ENCODE peak calls at places on chromosomes 5 and 9, in seven cellular contexts. One of them, this sample, is unnamed.

GRCh38 chr5:88824892-88825781 is 57.8 kb downstream of the MEF2C start:
- DNase-seq in T-cell: no peak
- DNase-seq in stimulated activated CD4-positive, alpha-beta T cell treated with anti-CD3 and anti-CD28 coated beads, Interleukin-2, amount 100 ng/mL, for 48 hours: no peak
- DNase-seq in T47D: no peak
- DNase-seq in HT-29: peak; percentile 36
- DNase-seq in HuH-7: no peak
- DNase-seq in Calu3: no peak
- DNase-seq in this sample: no peak

GRCh38 chr5:67437905-67438845 is 241.6 kb upstream of the CD180 start:
- DNase-seq in T-cell: no peak
- DNase-seq in stimulated activated CD4-positive, alpha-beta T cell treated with anti-CD3 and anti-CD28 coated beads, Interleukin-2, amount 100 ng/mL, for 48 hours: no peak
- DNase-seq in T47D: no peak
- DNase-seq in HT-29: no peak
- DNase-seq in HuH-7: no peak
- DNase-seq in Calu3: no peak
- DNase-seq in this sample: no peak

GRCh38 chr5:64165500-64166200 is at the start of gene RNF180:
- DNase-seq in T-cell: no peak
- DNase-seq in stimulated activated CD4-positive, alpha-beta T cell treated with anti-CD3 and anti-CD28 coated beads, Interleukin-2, amount 100 ng/mL, for 48 hours: no peak
- DNase-seq in T47D: peak; percentile 55
- DNase-seq in HT-29: no peak
- DNase-seq in HuH-7: no peak
- DNase-seq in Calu3: peak; percentile 56
- DNase-seq in this sample: no peak

GRCh38 chr5:172659909-172660628 is 19.0 kb downstream of the NEURL1B start:
- DNase-seq in T-cell: no peak
- DNase-seq in stimulated activated CD4-positive, alpha-beta T cell treated with anti-CD3 and anti-CD28 coated beads, Interleukin-2, amount 100 ng/mL, for 48 hours: no peak
- DNase-seq in T47D: no peak
- DNase-seq in HT-29: peak; percentile 16
- DNase-seq in HuH-7: peak; percentile 90
- DNase-seq in Calu3: no peak
- DNase-seq in this sample: no peak

GRCh38 chr5:109053995-109054417 is 306.3 kb downstream of the FER start:
- DNase-seq in T-cell: no peak
- DNase-seq in stimulated activated CD4-positive, alpha-beta T cell treated with anti-CD3 and anti-CD28 coated beads, Interleukin-2, amount 100 ng/mL, for 48 hours: no peak
- DNase-seq in T47D: no peak
- DNase-seq in HT-29: no peak
- DNase-seq in HuH-7: no peak
- DNase-seq in Calu3: no peak
- DNase-seq in this sample: no peak

GRCh38 chr5:21680661-21681060 is 1172.5 kb downstream of the CDH12 start:
- DNase-seq in T-cell: no peak
- DNase-seq in stimulated activated CD4-positive, alpha-beta T cell treated with anti-CD3 and anti-CD28 coated beads, Interleukin-2, amount 100 ng/mL, for 48 hours: no peak
- DNase-seq in T47D: no peak
- DNase-seq in HT-29: no peak
- DNase-seq in HuH-7: no peak
- DNase-seq in Calu3: no peak
- DNase-seq in this sample: no peak

GRCh38 chr5:85663708-85664031 is 954.1 kb upstream of the COX7C start:
- DNase-seq in T-cell: no peak
- DNase-seq in stimulated activated CD4-positive, alpha-beta T cell treated with anti-CD3 and anti-CD28 coated beads, Interleukin-2, amount 100 ng/mL, for 48 hours: no peak
- DNase-seq in T47D: peak; percentile 7
- DNase-seq in HT-29: no peak
- DNase-seq in HuH-7: no peak
- DNase-seq in Calu3: no peak
- DNase-seq in this sample: no peak

GRCh38 chr5:16540421-16540820 is 74.8 kb upstream of the ZNF622 start:
- DNase-seq in T-cell: no peak
- DNase-seq in stimulated activated CD4-positive, alpha-beta T cell treated with anti-CD3 and anti-CD28 coated beads, Interleukin-2, amount 100 ng/mL, for 48 hours: no peak
- DNase-seq in T47D: no peak
- DNase-seq in HT-29: no peak
- DNase-seq in HuH-7: no peak
- DNase-seq in Calu3: no peak
- DNase-seq in this sample: no peak

GRCh38 chr9:117021881-117022280 is 334.8 kb downstream of the TRIM32 start:
- DNase-seq in T-cell: no peak
- DNase-seq in stimulated activated CD4-positive, alpha-beta T cell treated with anti-CD3 and anti-CD28 coated beads, Interleukin-2, amount 100 ng/mL, for 48 hours: no peak
- DNase-seq in T47D: peak; percentile 7
- DNase-seq in HT-29: no peak
- DNase-seq in HuH-7: no peak
- DNase-seq in Calu3: no peak
- DNase-seq in this sample: no peak

GRCh38 chr5:83357621-83358231 is 113.8 kb upstream of the VCAN start:
- DNase-seq in T-cell: no peak
- DNase-seq in stimulated activated CD4-positive, alpha-beta T cell treated with anti-CD3 and anti-CD28 coated beads, Interleukin-2, amount 100 ng/mL, for 48 hours: no peak
- DNase-seq in T47D: no peak
- DNase-seq in HT-29: no peak
- DNase-seq in HuH-7: no peak
- DNase-seq in Calu3: no peak
- DNase-seq in this sample: no peak

GRCh38 chr9:137128158-137129088 is 10.5 kb upstream of the GRIN1 start:
- DNase-seq in T-cell: no peak
- DNase-seq in stimulated activated CD4-positive, alpha-beta T cell treated with anti-CD3 and anti-CD28 coated beads, Interleukin-2, amount 100 ng/mL, for 48 hours: no peak
- DNase-seq in T47D: no peak
- DNase-seq in HT-29: peak; percentile 44
- DNase-seq in HuH-7: no peak
- DNase-seq in Calu3: no peak
- DNase-seq in this sample: no peak

GRCh38 chr9:136803551-136804508 is 3.9 kb upstream of the RABL6 start:
- DNase-seq in T-cell: no peak
- DNase-seq in stimulated activated CD4-positive, alpha-beta T cell treated with anti-CD3 and anti-CD28 coated beads, Interleukin-2, amount 100 ng/mL, for 48 hours: no peak
- DNase-seq in T47D: no peak
- DNase-seq in HT-29: no peak
- DNase-seq in HuH-7: no peak
- DNase-seq in Calu3: no peak
- DNase-seq in this sample: no peak

GRCh38 chr5:139151902-139152301 is 46.3 kb downstream of the SIL1 start:
- DNase-seq in T-cell: no peak
- DNase-seq in stimulated activated CD4-positive, alpha-beta T cell treated with anti-CD3 and anti-CD28 coated beads, Interleukin-2, amount 100 ng/mL, for 48 hours: no peak
- DNase-seq in T47D: no peak
- DNase-seq in HT-29: no peak
- DNase-seq in HuH-7: no peak
- DNase-seq in Calu3: no peak
- DNase-seq in this sample: no peak

GRCh38 chr5:34655354-34655991 is 655 bp upstream of the RAI14 start:
- DNase-seq in T-cell: peak; percentile 10
- DNase-seq in stimulated activated CD4-positive, alpha-beta T cell treated with anti-CD3 and anti-CD28 coated beads, Interleukin-2, amount 100 ng/mL, for 48 hours: no peak
- DNase-seq in T47D: peak; percentile 70
- DNase-seq in HT-29: peak; percentile 86
- DNase-seq in HuH-7: peak; percentile 58
- DNase-seq in Calu3: peak; percentile 32
- DNase-seq in this sample: no peak

GRCh38 chr5:158499680-158499998 is 600.1 kb downstream of the EBF1 start:
- DNase-seq in T-cell: no peak
- DNase-seq in stimulated activated CD4-positive, alpha-beta T cell treated with anti-CD3 and anti-CD28 coated beads, Interleukin-2, amount 100 ng/mL, for 48 hours: no peak
- DNase-seq in T47D: no peak
- DNase-seq in HT-29: no peak
- DNase-seq in HuH-7: no peak
- DNase-seq in Calu3: no peak
- DNase-seq in this sample: no peak

GRCh38 chr5:35821513-35821912 is 35.2 kb upstream of the IL7R start:
- DNase-seq in T-cell: no peak
- DNase-seq in stimulated activated CD4-positive, alpha-beta T cell treated with anti-CD3 and anti-CD28 coated beads, Interleukin-2, amount 100 ng/mL, for 48 hours: no peak
- DNase-seq in T47D: no peak
- DNase-seq in HT-29: no peak
- DNase-seq in HuH-7: no peak
- DNase-seq in Calu3: no peak
- DNase-seq in this sample: no peak

GRCh38 chr5:54832066-54832465 is 153.3 kb downstream of the ESM1 start:
- DNase-seq in T-cell: no peak
- DNase-seq in stimulated activated CD4-positive, alpha-beta T cell treated with anti-CD3 and anti-CD28 coated beads, Interleukin-2, amount 100 ng/mL, for 48 hours: no peak
- DNase-seq in T47D: no peak
- DNase-seq in HT-29: no peak
- DNase-seq in HuH-7: no peak
- DNase-seq in Calu3: no peak
- DNase-seq in this sample: no peak

GRCh38 chr9:91163773-91164471 is 197.8 kb downstream of the AUH start:
- DNase-seq in T-cell: peak; percentile 29
- DNase-seq in stimulated activated CD4-positive, alpha-beta T cell treated with anti-CD3 and anti-CD28 coated beads, Interleukin-2, amount 100 ng/mL, for 48 hours: no peak
- DNase-seq in T47D: no peak
- DNase-seq in HT-29: no peak
- DNase-seq in HuH-7: no peak
- DNase-seq in Calu3: no peak
- DNase-seq in this sample: no peak

GRCh38 chr9:127450170-127450830 is 906 bp downstream of the RPL12 start:
- DNase-seq in T-cell: no peak
- DNase-seq in stimulated activated CD4-positive, alpha-beta T cell treated with anti-CD3 and anti-CD28 coated beads, Interleukin-2, amount 100 ng/mL, for 48 hours: no peak
- DNase-seq in T47D: no peak
- DNase-seq in HT-29: peak; percentile 34
- DNase-seq in HuH-7: no peak
- DNase-seq in Calu3: no peak
- DNase-seq in this sample: no peak

GRCh38 chr9:132412089-132412488 is 2.1 kb downstream of the CFAP77 start:
- DNase-seq in T-cell: no peak
- DNase-seq in stimulated activated CD4-positive, alpha-beta T cell treated with anti-CD3 and anti-CD28 coated beads, Interleukin-2, amount 100 ng/mL, for 48 hours: no peak
- DNase-seq in T47D: no peak
- DNase-seq in HT-29: no peak
- DNase-seq in HuH-7: peak; percentile 46
- DNase-seq in Calu3: peak; percentile 21
- DNase-seq in this sample: no peak

GRCh38 chr9:136964171-136964689 is 12.2 kb downstream of the LCN12 start:
- DNase-seq in T-cell: no peak
- DNase-seq in stimulated activated CD4-positive, alpha-beta T cell treated with anti-CD3 and anti-CD28 coated beads, Interleukin-2, amount 100 ng/mL, for 48 hours: no peak
- DNase-seq in T47D: no peak
- DNase-seq in HT-29: no peak
- DNase-seq in HuH-7: no peak
- DNase-seq in Calu3: peak; percentile 51
- DNase-seq in this sample: no peak

GRCh38 chr5:177478711-177479646 is 5.5 kb upstream of the DBN1 start:
- DNase-seq in T-cell: peak; percentile 27
- DNase-seq in stimulated activated CD4-positive, alpha-beta T cell treated with anti-CD3 and anti-CD28 coated beads, Interleukin-2, amount 100 ng/mL, for 48 hours: no peak
- DNase-seq in T47D: no peak
- DNase-seq in HT-29: no peak
- DNase-seq in HuH-7: no peak
- DNase-seq in Calu3: no peak
- DNase-seq in this sample: no peak

This sample was measured in T-helper 17 cell.